ENCODE peak calls at places on chromosome 16, in eight cellular contexts. D is gastrocnemius medialis, H is GM23248, Z is stomach, P is heart right ventricle, U is breast epithelium, R is prostate gland, L is thoracic aorta. E is an unnamed sample.

GRCh38 chr16:14325921-14326401 is 254.8 kb downstream of the MRTFB start:
- DNase-seq in P (no peak), L (no peak), R (no peak), U (no peak), H (no peak), Z (no peak), D (no peak), E (no peak)

GRCh38 chr16:5235119-5235518 is 137.5 kb upstream of the EEF2KMT start:
- DNase-seq in D (no peak), P (no peak), Z (no peak), H (no peak), R (no peak), L (no peak), U (no peak), E (no peak)

GRCh38 chr16:47045023-47045422 is 71.5 kb upstream of the DNAJA2 start:
- DNase-seq in H (peak; percentile 8), P (no peak), Z (no peak), L (no peak), U (no peak), R (no peak), D (no peak), E (peak; percentile 15)

GRCh38 chr16:4369006-4369766 is 2.5 kb upstream of the VASN start:
- DNase-seq in P (peak; percentile 15), R (peak; percentile 67), Z (no peak), D (no peak), L (peak; percentile 54), U (peak; percentile 92), H (peak; percentile 89), E (peak; percentile 82)

GRCh38 chr16:58339452-58339938 is 44.7 kb upstream of the PRSS54 start:
- DNase-seq in Z (no peak), P (no peak), L (no peak), R (no peak), D (no peak), U (no peak), H (peak; percentile 45), E (no peak)

GRCh38 chr16:88655053-88655732 is 4.3 kb upstream of the CYBA start:
- DNase-seq in U (no peak), L (no peak), H (no peak), R (no peak), Z (no peak), D (no peak), P (no peak), E (no peak)

GRCh38 chr16:79169239-79169638 is 431.3 kb downstream of the MAF start:
- DNase-seq in U (no peak), P (no peak), H (no peak), D (no peak), Z (no peak), R (no peak), L (no peak), E (no peak)

GRCh38 chr16:67538666-67539101 is 10.1 kb downstream of the RIPOR1 start:
- DNase-seq in L (no peak), U (no peak), P (no peak), H (peak; percentile 34), R (no peak), Z (peak; percentile 37), D (no peak), E (no peak)

GRCh38 chr16:57609541-57610401 is 18.7 kb upstream of the ADGRG1 start:
- DNase-seq in H (no peak), U (no peak), D (no peak), P (no peak), L (no peak), Z (peak; percentile 79), R (no peak), E (peak; percentile 37)

GRCh38 chr16:78405833-78406232 is 306.4 kb downstream of the WWOX start:
- DNase-seq in R (no peak), U (no peak), L (no peak), H (no peak), P (no peak), D (no peak), Z (no peak), E (no peak)

GRCh38 chr16:9906218-9906617 is 276.0 kb downstream of the GRIN2A start:
- DNase-seq in Z (no peak), R (no peak), U (no peak), D (no peak), H (no peak), P (no peak), L (no peak), E (no peak)

GRCh38 chr16:27334874-27335273 is 21.1 kb downstream of the IL4R start:
- DNase-seq in U (no peak), R (no peak), H (no peak), D (no peak), P (no peak), L (no peak), Z (no peak), E (no peak)

GRCh38 chr16:4410335-4411075 is 5.9 kb downstream of the CORO7 start:
- DNase-seq in P (no peak), H (peak; percentile 23), D (no peak), Z (peak; percentile 70), U (peak; percentile 68), R (peak; percentile 82), L (no peak), E (no peak)

GRCh38 chr16:65409505-65409904 is 287.6 kb upstream of the CDH11 start:
- DNase-seq in U (no peak), D (no peak), L (no peak), Z (no peak), H (peak; percentile 58), P (no peak), R (no peak), E (no peak)

GRCh38 chr16:35752773-35753558 is 2293.6 kb downstream of the TP53TG3F start:
- DNase-seq in R (no peak), Z (no peak), L (no peak), D (no peak), P (no peak), H (no peak), U (no peak), E (no peak)

GRCh38 chr16:80527297-80527696 is 13.5 kb upstream of the DYNLRB2 start:
- DNase-seq in U (no peak), L (no peak), H (peak; percentile 50), P (no peak), D (no peak), Z (no peak), R (no peak), E (no peak)

GRCh38 chr16:66871840-66872239 is 8.5 kb upstream of the PDP2 start:
- DNase-seq in P (no peak), H (no peak), U (no peak), R (no peak), D (no peak), Z (no peak), L (no peak), E (no peak)

GRCh38 chr16:74862743-74863244 is 88.2 kb upstream of the FA2H start:
- DNase-seq in P (no peak), R (peak; percentile 7), D (no peak), U (no peak), H (peak; percentile 51), Z (no peak), L (no peak), E (no peak)

GRCh38 chr16:2083409-2083808 is 35.6 kb downstream of the TSC2 start:
- DNase-seq in U (no peak), Z (no peak), P (no peak), D (no peak), R (no peak), L (no peak), H (no peak), E (no peak)

GRCh38 chr16:2084688-2085625 is 37.2 kb downstream of the TSC2 start:
- DNase-seq in D (no peak), R (no peak), L (no peak), P (no peak), Z (no peak), U (no peak), H (no peak), E (no peak)

GRCh38 chr16:2085669-2086068 is 37.9 kb downstream of the TSC2 start:
- DNase-seq in H (peak; percentile 63), U (no peak), L (no peak), P (no peak), R (no peak), D (no peak), Z (no peak), E (no peak)

GRCh38 chr16:2082983-2083364 is 35.2 kb downstream of the TSC2 start:
- DNase-seq in H (no peak), R (no peak), D (no peak), U (no peak), L (no peak), P (no peak), Z (no peak), E (no peak)

GRCh38 chr16:2083876-2084687 is 36.3 kb downstream of the TSC2 start:
- DNase-seq in H (no peak), Z (no peak), P (no peak), L (no peak), U (no peak), D (no peak), R (no peak), E (no peak)
- H3K4me1 ChIP-seq in H (no peaks in the 10 kb centered on the region), Z (peaks cover 40% of the 10 kb centered on the region), P (peaks cover 33% of the 10 kb centered on the region), L (no peaks in the 10 kb centered on the region), U (peaks cover 7% of the 10 kb centered on the region), D (no peaks in the 10 kb centered on the region), R (peaks cover 33% of the 10 kb centered on the region), E (no peaks in the 10 kb centered on the region)

GRCh38 chr16:3304370-3304769 is 860 bp downstream of the TIGD7 start:
- DNase-seq in H (peak; percentile 32), P (no peak), Z (no peak), D (no peak), L (no peak), U (no peak), R (no peak), E (no peak)

GRCh38 chr16:3311496-3311895 is 6.2 kb downstream of the ZNF75A start:
- DNase-seq in R (no peak), D (no peak), H (no peak), U (no peak), Z (no peak), P (no peak), L (no peak), E (no peak)

GRCh38 chr16:3305109-3306068 is at the start of the genes TIGD7 and ZNF75A:
- DNase-seq in P (peak; percentile 89), H (peak; percentile 96), L (peak; percentile 42), D (peak; percentile 78), Z (peak; percentile 83), R (peak; percentile 82), U (peak; percentile 79), E (peak; percentile 87)

GRCh38 chr16:3306078-3306477 is 781 bp downstream of the ZNF75A start:
- DNase-seq in D (no peak), L (no peak), H (no peak), Z (no peak), U (no peak), P (no peak), R (no peak), E (no peak)
- H3K9me3 ChIP-seq in D (peaks cover 2% of the 10 kb centered on the region), L (peaks cover 53% of the 10 kb centered on the region), H (peaks cover 9% of the 10 kb centered on the region), Z (peaks cover 22% of the 10 kb centered on the region), U (peaks cover 89% of the 10 kb centered on the region), P (peaks cover 29% of the 10 kb centered on the region), R (peaks cover 3% of the 10 kb centered on the region), E (no peaks in the 10 kb centered on the region)

GRCh38 chr16:73034374-73034773 is 13.6 kb downstream of the ZFHX3 start:
- DNase-seq in H (no peak), R (no peak), L (no peak), Z (no peak), D (no peak), U (no peak), P (no peak), E (no peak)
- H3K4me3 ChIP-seq in H (no peak overlapping the region), R (no peak overlapping the region), L (peak overlapping the region; percentile 36), Z (no peak overlapping the region), D (no peak overlapping the region), U (no peak overlapping the region), P (no peak overlapping the region), E (no peak overlapping the region)

DNA sequence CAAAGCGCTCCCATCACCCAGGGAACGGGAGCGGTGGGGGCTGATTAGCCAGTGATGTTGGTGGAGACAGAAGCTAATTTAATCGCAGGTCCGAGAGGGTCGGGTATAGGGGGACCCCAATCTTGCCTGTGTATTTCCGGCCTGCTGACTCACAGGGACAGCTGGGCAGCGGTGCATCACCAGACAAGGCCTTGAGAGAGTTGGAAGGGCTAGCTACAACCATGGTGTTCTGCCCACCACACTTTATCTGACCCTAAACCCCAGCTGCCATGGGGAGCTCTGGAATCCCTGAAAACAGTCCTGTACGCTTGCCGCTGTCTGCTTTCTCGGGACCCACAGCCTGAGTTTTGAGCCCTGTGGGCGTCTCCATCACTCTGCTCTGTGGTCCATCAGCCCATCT is 100.4 kb upstream of the GSE1 start:
- DNase-seq in R (no peak), L (no peak), H (no peak), Z (no peak), P (no peak), D (no peak), U (no peak), E (no peak)
- H3K4me1 ChIP-seq in R (peaks cover 10% of the 10 kb centered on the region), L (peaks cover 30% of the 10 kb centered on the region), H (peaks cover 31% of the 10 kb centered on the region), Z (peaks cover 33% of the 10 kb centered on the region), P (peaks cover 34% of the 10 kb centered on the region), D (peaks cover 13% of the 10 kb centered on the region), U (peaks cover 21% of the 10 kb centered on the region), E (peaks cover 22% of the 10 kb centered on the region)